ENCODE peak calls at places on chromosomes 12 and 14, in eight cellular contexts. D is ovary; B is uterus; E is A549; Q is effector memory CD4-positive, alpha-beta T cell; P is left lung; L is heart left ventricle; C is neuronal stem cell. Y is an unnamed sample.

GRCh38 chr12:57985685-57986084 is 44.3 kb downstream of the ATP23 start:
- DNase-seq in D (no peak), B (no peak), E (no peak), Q (no peak), P (no peak), L (no peak), C (no peak), Y (no peak)

GRCh38 chr12:46209914-46210834 is 58.7 kb downstream of the SLC38A1 start:
- DNase-seq in D (no peak), B (peak; percentile 49), E (no peak), Q (peak; percentile 27), P (peak; percentile 80), L (peak; percentile 65), C (no peak), Y (peak; percentile 81)

GRCh38 chr12:50224026-50224692 is 57.0 kb upstream of the CERS5 start:
- DNase-seq in D (no peak), B (no peak), E (peak; percentile 67), Q (peak; percentile 16), P (peak; percentile 54), L (no peak), C (no peak), Y (no peak)

GRCh38 chr12:38745601-38746000 is 159.8 kb downstream of the CPNE8 start:
- DNase-seq in D (no peak), B (no peak), E (no peak), Q (no peak), P (no peak), L (no peak), C (no peak), Y (no peak)

GRCh38 chr14:50064993-50065392 is 51.4 kb downstream of the VCPKMT start:
- DNase-seq in D (no peak), B (no peak), E (no peak), Q (peak; percentile 37), P (peak; percentile 68), L (no peak), C (no peak), Y (peak; percentile 60)

GRCh38 chr12:49716546-49716945 is 9.3 kb upstream of the FMNL3 start:
- DNase-seq in D (no peak), B (no peak), E (no peak), Q (no peak), P (no peak), L (no peak), C (no peak), Y (no peak)

GRCh38 chr12:49897276-49897675 is 6.4 kb downstream of the FAIM2 start:
- DNase-seq in D (no peak), B (no peak), E (no peak), Q (no peak), P (no peak), L (no peak), C (no peak), Y (no peak)

GRCh38 chr14:59028476-59029202 is 159.8 kb upstream of the DAAM1 start:
- DNase-seq in D (peak; percentile 59), B (peak; percentile 21), E (peak; percentile 68), Q (no peak), P (peak; percentile 40), L (peak; percentile 62), C (peak; percentile 61), Y (no peak)

GRCh38 chr14:102694530-102695171 is 82.6 kb upstream of the TRAF3 start:
- DNase-seq in D (peak; percentile 39), B (peak; percentile 77), E (peak; percentile 73), Q (peak; percentile 36), P (no peak), L (peak; percentile 42), C (peak; percentile 75), Y (peak; percentile 68)

GRCh38 chr12:20527396-20528154 is 159.2 kb downstream of the PDE3A start:
- DNase-seq in D (no peak), B (no peak), E (peak; percentile 96), Q (no peak), P (no peak), L (no peak), C (no peak), Y (no peak)

GRCh38 chr12:2653461-2653965 is 141.3 kb upstream of the FKBP4 start:
- DNase-seq in D (no peak), B (peak; percentile 9), E (no peak), Q (no peak), P (no peak), L (no peak), C (no peak), Y (no peak)

GRCh38 chr12:7995266-7995963 is 37.1 kb upstream of the FOXJ2 start:
- DNase-seq in D (peak; percentile 63), B (peak; percentile 88), E (peak; percentile 90), Q (peak; percentile 69), P (peak; percentile 91), L (peak; percentile 83), C (peak; percentile 49), Y (peak; percentile 77)

GRCh38 chr12:60832300-60832699 is 1236.5 kb downstream of the SLC16A7 start:
- DNase-seq in D (no peak), B (no peak), E (no peak), Q (no peak), P (no peak), L (no peak), C (no peak), Y (no peak)

GRCh38 chr12:124296295-124296915 is 1.5 kb downstream of the RFLNA start:
- DNase-seq in D (no peak), B (no peak), E (no peak), Q (no peak), P (peak; percentile 27), L (no peak), C (no peak), Y (no peak)

DNA sequence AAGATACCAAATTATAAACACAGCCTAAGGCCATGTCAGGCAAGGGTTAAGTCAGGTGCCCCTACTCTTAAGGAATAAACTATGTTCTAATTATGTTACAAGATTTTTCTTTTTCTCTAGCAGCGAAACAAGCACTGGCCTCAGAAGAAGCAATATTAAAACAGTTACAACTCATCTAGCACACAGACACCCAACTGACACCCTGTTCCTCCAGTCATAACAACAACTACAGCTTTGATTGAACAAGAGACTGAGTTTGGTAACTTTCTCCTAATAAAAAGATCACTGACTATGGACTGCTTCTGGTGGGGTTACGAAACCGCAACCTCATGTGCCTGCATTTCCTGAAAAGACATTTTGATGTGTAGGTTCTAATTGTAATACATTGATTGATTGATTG is 3.3 kb upstream of the DAO start:
- DNase-seq in D (no peak), B (no peak), E (no peak), Q (no peak), P (no peak), L (no peak), C (no peak), Y (no peak)
- H3K27ac ChIP-seq in D (no peak overlapping the region), B (no peak overlapping the region), E (no peak overlapping the region), Q (no peak overlapping the region), P (no peak overlapping the region), L (no peak overlapping the region), C (no peak overlapping the region), Y (no peak overlapping the region)

GRCh38 chr14:77044776-77045569 is 16.5 kb upstream of the IRF2BPL start:
- DNase-seq in D (peak; percentile 81), B (peak; percentile 88), E (peak; percentile 70), Q (no peak), P (no peak), L (peak; percentile 80), C (no peak), Y (no peak)

GRCh38 chr14:77041837-77042557 is 13.5 kb upstream of the IRF2BPL start:
- DNase-seq in D (peak; percentile 69), B (peak; percentile 80), E (no peak), Q (no peak), P (no peak), L (peak; percentile 78), C (no peak), Y (no peak)

GRCh38 chr14:77045570-77045890 is 17.0 kb upstream of the IRF2BPL start:
- DNase-seq in D (no peak), B (no peak), E (no peak), Q (no peak), P (no peak), L (peak; percentile 40), C (no peak), Y (no peak)

GRCh38 chr14:77043984-77044485 is 15.5 kb upstream of the IRF2BPL start:
- DNase-seq in D (no peak), B (peak; percentile 47), E (no peak), Q (no peak), P (no peak), L (no peak), C (no peak), Y (no peak)

DNA sequence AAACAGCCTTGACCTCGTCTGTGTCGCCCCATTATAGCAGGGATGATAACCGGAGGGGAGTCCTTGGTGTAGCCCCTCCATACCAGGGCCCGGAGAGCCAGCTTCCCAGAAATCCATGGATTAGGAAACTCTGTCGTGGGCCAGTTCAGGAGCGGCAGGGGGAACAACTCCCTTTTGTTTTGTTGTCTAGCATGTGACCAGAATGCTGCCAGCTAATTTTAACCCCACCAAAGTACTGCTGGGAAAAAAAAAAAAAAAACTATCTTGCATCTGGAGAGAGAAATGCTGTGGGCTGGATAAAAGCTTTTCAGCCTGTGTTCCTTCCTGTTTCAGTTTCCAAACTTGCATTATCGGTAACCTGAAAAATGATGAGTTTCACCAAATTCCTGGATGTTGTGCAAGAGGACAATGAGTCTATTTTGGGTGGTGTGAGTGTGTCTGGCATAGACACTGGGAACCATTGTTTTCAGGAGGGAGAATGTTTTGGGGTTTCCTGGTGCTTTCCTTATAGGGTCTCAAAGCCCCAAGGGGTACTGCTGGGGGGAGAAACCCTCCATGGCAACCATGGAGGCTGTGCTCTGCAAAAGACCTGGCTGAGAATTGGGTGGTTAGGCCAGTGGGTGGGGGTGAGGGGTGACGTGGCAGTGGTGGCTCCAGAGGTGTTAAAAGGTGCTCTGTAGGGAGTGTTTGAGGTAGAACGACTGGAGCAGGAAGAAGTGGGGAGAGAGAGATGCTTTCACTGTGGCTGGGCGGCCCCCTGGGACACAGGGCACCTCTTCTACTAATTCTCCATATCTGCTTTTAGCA is 14.9 kb upstream of the IRF2BPL start:
- DNase-seq in D (peak; percentile 61), B (peak; percentile 76), E (peak; percentile 49), Q (no peak), P (no peak), L (peak; percentile 65), C (no peak), Y (no peak)
- H3K4me1 ChIP-seq in D (peaks cover 33% of the 10 kb centered on the region), B (peaks cover 44% of the 10 kb centered on the region), E (peaks cover 80% of the 10 kb centered on the region), Q (peaks cover 51% of the 10 kb centered on the region), P (peaks cover 74% of the 10 kb centered on the region), L (peaks cover 84% of the 10 kb centered on the region), C (peaks cover 24% of the 10 kb centered on the region), Y (peaks cover 55% of the 10 kb centered on the region)

GRCh38 chr12:52235822-52236291 is 2.8 kb downstream of the KRT7 start:
- DNase-seq in D (no peak), B (no peak), E (peak; percentile 24), Q (no peak), P (no peak), L (no peak), C (no peak), Y (no peak)
- H3K27ac ChIP-seq in D (no peak overlapping the region), B (no peak overlapping the region), E (peak overlapping the region; percentile 97), Q (no peak overlapping the region), P (peak overlapping the region; percentile 33), L (no peak overlapping the region), C (no peak overlapping the region), Y (no peak overlapping the region)

DNA sequence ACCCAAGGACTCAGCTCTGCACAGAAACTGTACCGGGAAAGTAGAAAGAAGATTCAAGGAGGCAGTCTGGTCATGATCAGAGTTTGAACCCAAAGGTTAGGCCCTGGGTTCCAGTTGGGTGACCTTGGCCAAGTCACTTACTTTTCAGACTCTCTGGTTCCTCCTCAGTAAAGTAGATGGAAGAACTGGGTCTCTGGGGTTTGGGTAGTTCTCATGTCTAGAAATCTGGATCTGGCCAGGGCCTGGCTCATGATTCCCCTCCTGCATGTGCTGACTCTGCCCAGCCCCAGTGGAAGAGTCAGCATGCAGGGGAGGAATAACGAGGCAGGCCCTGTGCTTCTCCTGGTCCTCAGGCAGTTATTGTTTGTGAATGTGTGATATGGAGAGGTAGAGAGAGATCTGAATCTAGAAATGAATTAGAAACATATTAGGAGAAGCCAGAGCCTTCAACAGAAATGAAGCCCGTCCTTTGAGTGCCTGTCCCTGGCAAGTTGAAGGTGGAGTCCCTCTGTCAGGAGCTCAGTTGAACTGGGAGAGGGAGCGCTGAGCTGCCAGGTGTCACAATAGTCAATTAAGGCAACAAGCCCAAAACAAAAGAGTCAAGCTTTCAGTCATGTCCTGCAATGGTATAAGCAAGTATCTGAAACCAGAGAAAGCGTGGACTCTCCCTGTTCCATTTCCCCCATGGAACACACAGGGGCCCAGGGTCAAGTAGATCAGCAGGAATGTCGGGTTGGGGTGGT is 131.3 kb upstream of the HIF1A start:
- DNase-seq in D (no peak), B (no peak), E (no peak), Q (no peak), P (no peak), L (no peak), C (no peak), Y (no peak)
- H3K4me1 ChIP-seq in D (peaks cover 14% of the 10 kb centered on the region), B (no peaks in the 10 kb centered on the region), E (peaks cover 80% of the 10 kb centered on the region), Q (peaks cover 16% of the 10 kb centered on the region), P (peaks cover 33% of the 10 kb centered on the region), L (peaks cover 52% of the 10 kb centered on the region), C (peaks cover 27% of the 10 kb centered on the region), Y (peaks cover 10% of the 10 kb centered on the region)

Y was measured in naive thymus-derived CD4-positive, alpha-beta T cell.